ENCODE peak calls at places on chromosomes 6 and 20, in nine cellular contexts. D is H54, Z is body of pancreas, T is uterus, W is IMR-90, A is HCT116, L is GM12891, N is vagina, G is endothelial cell of umbilical vein. B is an unnamed sample.

GRCh38 chr6:113723182-113723581 is 134.0 kb upstream of the MARCKS start:
- DNase-seq in D (no peak), N (no peak), A (no peak), W (peak; percentile 50), G (peak; percentile 85), Z (no peak), L (no peak), T (no peak), B (no peak)

GRCh38 chr6:147947521-147947920 is 395.1 kb upstream of the SASH1 start:
- DNase-seq in Z (no peak), T (peak; percentile 18), L (no peak), G (no peak), A (no peak), N (no peak), W (peak; percentile 10), D (no peak), B (no peak)

GRCh38 chr6:77543601-77544000 is 80.3 kb upstream of the HTR1B start:
- DNase-seq in T (no peak), Z (no peak), G (no peak), D (no peak), L (no peak), W (no peak), A (no peak), N (no peak), B (no peak)

GRCh38 chr6:119078449-119079287 is at the start of gene FAM184A:
- DNase-seq in T (peak; percentile 49), Z (peak; percentile 63), L (peak; percentile 42), A (peak; percentile 16), W (peak; percentile 48), D (peak; percentile 23), G (peak; percentile 67), N (no peak), B (peak; percentile 19)

GRCh38 chr20:36153754-36154695 is 515 bp upstream of the EPB41L1 start:
- DNase-seq in L (peak; percentile 54), W (peak; percentile 59), A (no peak), T (peak; percentile 88), N (no peak), D (peak; percentile 85), G (peak; percentile 56), Z (peak; percentile 90), B (peak; percentile 52)

GRCh38 chr6:11033825-11034224 is 10.3 kb downstream of the ELOVL2 start:
- DNase-seq in D (peak; percentile 57), A (no peak), W (peak; percentile 90), N (no peak), G (no peak), T (no peak), L (no peak), Z (no peak), B (no peak)

GRCh38 chr6:158508450-158508849 is 51.4 kb upstream of the TMEM181 start:
- DNase-seq in A (no peak), W (no peak), T (no peak), L (no peak), G (no peak), Z (no peak), N (no peak), D (no peak), B (no peak)

GRCh38 chr20:47164076-47164634 is 192.3 kb downstream of the ZMYND8 start:
- DNase-seq in T (no peak), N (no peak), D (no peak), Z (no peak), A (no peak), W (no peak), G (no peak), L (no peak), B (no peak)

GRCh38 chr20:18058661-18059467 is 1.1 kb upstream of the OVOL2 start:
- DNase-seq in W (no peak), L (no peak), Z (peak; percentile 62), T (no peak), N (no peak), G (no peak), D (no peak), A (peak; percentile 16), B (no peak)

GRCh38 chr6:93341900-93342613 is 77.3 kb downstream of the EPHA7 start:
- DNase-seq in W (no peak), Z (no peak), N (no peak), D (no peak), T (no peak), G (no peak), A (no peak), L (no peak), B (no peak)

GRCh38 chr6:136920858-136921520 is 1.1 kb upstream of the SLC35D3 start:
- DNase-seq in L (peak; percentile 33), Z (peak; percentile 2), D (no peak), N (no peak), G (peak; percentile 14), A (no peak), W (no peak), T (no peak), B (no peak)

GRCh38 chr6:159098636-159099106 is 53.9 kb upstream of the TAGAP start:
- DNase-seq in Z (no peak), A (no peak), T (no peak), L (no peak), G (no peak), N (no peak), D (no peak), W (no peak), B (no peak)

GRCh38 chr20:61447950-61448349 is 195.9 kb downstream of the CDH4 start:
- DNase-seq in W (no peak), Z (no peak), G (no peak), D (no peak), T (no peak), L (no peak), A (no peak), N (no peak), B (no peak)

GRCh38 chr6:122790740-122791679 is 2.0 kb downstream of the SMPDL3A start:
- DNase-seq in A (no peak), Z (peak; percentile 59), W (peak; percentile 13), N (no peak), D (no peak), T (no peak), L (no peak), G (no peak), B (no peak)

GRCh38 chr6:72861935-72862432 is 240.1 kb downstream of the KCNQ5 start:
- DNase-seq in G (peak; percentile 88), L (no peak), T (no peak), Z (no peak), D (peak; percentile 12), N (no peak), A (no peak), W (peak; percentile 57), B (peak; percentile 81)

GRCh38 chr6:134686071-134686470 is 263.8 kb downstream of the ALDH8A1 start:
- DNase-seq in A (no peak), W (peak; percentile 27), N (no peak), T (no peak), G (no peak), D (no peak), L (no peak), Z (no peak), B (no peak)

GRCh38 chr6:42301986-42302385 is 84.3 kb upstream of the MRPS10 start:
- DNase-seq in Z (no peak), L (no peak), D (no peak), G (no peak), T (no peak), A (no peak), W (no peak), N (no peak), B (no peak)

GRCh38 chr6:167866642-167867041 is 39.9 kb downstream of the AFDN start:
- DNase-seq in G (no peak), A (no peak), L (no peak), W (no peak), Z (no peak), D (no peak), N (no peak), T (no peak), B (no peak)

GRCh38 chr20:46119547-46119946 is 1.4 kb downstream of the CD40 start:
- DNase-seq in Z (no peak), T (no peak), L (no peak), D (no peak), N (no peak), A (no peak), G (no peak), W (no peak), B (no peak)

GRCh38 chr20:46118481-46119020 is 437 bp downstream of the CD40 start:
- DNase-seq in A (no peak), W (no peak), G (peak; percentile 48), N (no peak), D (no peak), T (peak; percentile 61), Z (peak; percentile 36), L (no peak), B (peak; percentile 27)

GRCh38 chr20:46120136-46120535 is 2.0 kb downstream of the CD40 start:
- DNase-seq in T (no peak), L (no peak), A (no peak), W (no peak), G (no peak), D (no peak), Z (no peak), N (no peak), B (no peak)

GRCh38 chr20:46119028-46119546 is 973 bp downstream of the CD40 start:
- DNase-seq in W (no peak), A (no peak), L (no peak), G (peak; percentile 9), D (no peak), T (no peak), N (no peak), Z (no peak), B (no peak)

GRCh38 chr20:46117704-46118467 is at the start of gene CD40:
- DNase-seq in Z (peak; percentile 93), A (peak; percentile 68), N (no peak), G (peak; percentile 84), L (peak; percentile 86), T (peak; percentile 91), W (peak; percentile 23), D (no peak), B (peak; percentile 72)
- TF ChIP-seq POLR2A in Z (peak; percentile 31), A (peak; percentile 38), N (peak; percentile 57), G (peak; percentile 89), L (peak; percentile 96), T (peak; percentile 56), W (no peak), D (no peak), B (peak; percentile 66)

GRCh38 chr6:43616728-43617472 is 12.2 kb downstream of the GTPBP2 start:
- DNase-seq in G (no peak), D (no peak), A (no peak), L (no peak), T (no peak), W (no peak), N (no peak), Z (no peak), B (no peak)
- TF ChIP-seq POLR2A in G (no peak), D (no peak), A (no peak), L (no peak), T (no peak), W (no peak), N (no peak), Z (no peak), B (no peak)

DNA sequence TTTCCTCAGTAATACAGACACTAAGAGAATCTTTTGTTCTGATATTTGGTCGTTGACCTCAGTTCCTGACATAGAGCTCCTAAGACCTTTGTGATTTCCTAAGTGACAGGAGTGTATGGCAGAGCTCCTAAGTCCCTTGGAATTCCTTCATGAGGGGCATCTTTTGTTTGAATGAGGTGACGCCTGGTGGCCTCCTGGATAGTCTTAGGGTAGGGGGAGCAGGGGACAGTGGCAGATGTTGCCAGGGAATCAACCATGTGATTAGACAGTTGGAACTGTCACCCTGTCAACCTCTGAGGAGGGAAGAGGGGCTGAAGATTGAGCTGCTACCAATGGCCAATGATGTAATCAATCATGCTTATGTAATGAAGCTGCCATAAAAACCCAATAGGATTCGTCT is 67.0 kb downstream of the DST start:
- DNase-seq in D (no peak), G (no peak), T (no peak), W (no peak), Z (no peak), L (no peak), N (no peak), A (no peak), B (no peak)
- TF ChIP-seq POLR2A in D (no peak), G (no peak), T (no peak), W (no peak), Z (no peak), L (no peak), N (no peak), A (no peak), B (no peak)

GRCh38 chr20:1240549-1240948 is 14.7 kb downstream of the RAD21L1 start:
- DNase-seq in A (no peak), L (no peak), D (no peak), T (no peak), Z (no peak), W (no peak), G (no peak), N (no peak), B (no peak)
- TF ChIP-seq POLR2A in A (no peak), L (no peak), D (no peak), T (no peak), Z (no peak), W (no peak), G (no peak), N (no peak), B (no peak)